ENCODE peak calls at places on chromosomes 2 and 18, in nine cellular contexts. N is WTC11; M is activated CD4-positive, alpha-beta T cell treated with anti-CD3 and anti-CD28 coated beads, Interleukin-2, amount 50 U/mL, for 4 hours; S is IMR-90; T is central memory CD4-positive, alpha-beta T cell; C is foreskin fibroblast; A is sciatic nerve; P is NCI-H1105; D is left ventricle myocardium inferior. Q is an unnamed sample.

GRCh38 chr2:96412307-96413066 is 76.9 kb downstream of the NCAPH start:
- DNase-seq in C (no peak), S (no peak), P (no peak), T (no peak), A (no peak), M (no peak), D (no peak), N (no peak), Q (no peak)

GRCh38 chr2:177549171-177549570 is 156.6 kb downstream of the AGPS start:
- DNase-seq in C (no peak), A (no peak), S (no peak), M (no peak), P (no peak), N (no peak), T (no peak), D (no peak), Q (no peak)

GRCh38 chr2:160507464-160507863 is 13.9 kb upstream of the RBMS1 start:
- DNase-seq in P (no peak), T (no peak), S (no peak), A (no peak), N (no peak), C (no peak), M (no peak), D (no peak), Q (no peak)

GRCh38 chr18:58056159-58056558 is 12.1 kb downstream of the NEDD4L start:
- DNase-seq in T (no peak), M (no peak), C (no peak), P (no peak), A (no peak), D (no peak), S (no peak), N (no peak), Q (no peak)

GRCh38 chr2:170966648-170967396 is 37.8 kb downstream of the GORASP2 start:
- DNase-seq in T (no peak), C (no peak), S (no peak), M (no peak), N (peak), D (no peak), A (no peak), P (no peak), Q (peak)

GRCh38 chr18:22591231-22591630 is 173.5 kb upstream of the CTAGE1 start:
- DNase-seq in C (peak), S (peak), M (no peak), N (no peak), A (no peak), P (no peak), D (no peak), T (no peak), Q (no peak)

GRCh38 chr2:10375570-10376266 is 72.4 kb downstream of the ODC1 start:
- DNase-seq in P (peak), N (no peak), A (no peak), M (peak), T (no peak), C (no peak), D (no peak), S (no peak), Q (no peak)

GRCh38 chr18:13611058-13611615 is 115.2 kb downstream of the FAM210A start:
- DNase-seq in C (peak), M (no peak), S (peak), D (peak), T (peak), A (no peak), N (no peak), P (no peak), Q (no peak)

GRCh38 chr2:241636182-241636982 is 576 bp downstream of the THAP4 start:
- DNase-seq in C (no peak), M (no peak), A (no peak), N (peak), S (peak), P (no peak), T (peak), D (peak), Q (peak)

GRCh38 chr2:120871016-120871635 is 135.5 kb downstream of the GLI2 start:
- DNase-seq in C (no peak), P (no peak), A (no peak), M (no peak), T (no peak), D (no peak), N (no peak), S (no peak), Q (no peak)

GRCh38 chr2:68714866-68715265 is 19.7 kb upstream of the ARHGAP25 start:
- DNase-seq in P (no peak), A (no peak), C (no peak), S (no peak), N (no peak), T (no peak), M (no peak), D (peak), Q (no peak)

GRCh38 chr2:392181-392920 is 104.5 kb upstream of the ALKAL2 start:
- DNase-seq in T (no peak), C (no peak), P (no peak), S (no peak), N (no peak), D (no peak), M (no peak), A (no peak), Q (no peak)

GRCh38 chr2:144230452-144231085 is 289.4 kb downstream of the ZEB2 start:
- DNase-seq in D (no peak), T (no peak), M (no peak), C (peak), A (no peak), S (peak), P (no peak), N (no peak), Q (no peak)

GRCh38 chr2:144170172-144170571 is 349.7 kb downstream of the ZEB2 start:
- DNase-seq in M (no peak), S (peak), N (no peak), T (no peak), D (no peak), C (peak), A (no peak), P (no peak), Q (no peak)

GRCh38 chr18:53771664-53772063 is 452.8 kb downstream of the MBD2 start:
- DNase-seq in P (peak), A (no peak), C (no peak), T (no peak), N (no peak), M (no peak), S (no peak), D (no peak), Q (no peak)

GRCh38 chr2:188176626-188177025 is 115.0 kb upstream of the GULP1 start:
- DNase-seq in T (no peak), M (no peak), N (no peak), P (no peak), D (no peak), S (no peak), C (no peak), A (no peak), Q (no peak)

GRCh38 chr2:16727256-16727655 is 61.6 kb upstream of the CYRIA start:
- DNase-seq in S (peak), P (no peak), A (no peak), M (no peak), N (no peak), C (no peak), T (no peak), D (no peak), Q (no peak)

GRCh38 chr2:231666171-231667095 is 41.9 kb upstream of the PTMA start:
- DNase-seq in A (peak), P (no peak), S (peak), N (peak), D (peak), T (no peak), C (peak), M (no peak), Q (peak)

GRCh38 chr2:48114256-48114655 is 208.0 kb upstream of the FBXO11 start:
- DNase-seq in C (peak), P (no peak), S (peak), N (no peak), T (peak), A (no peak), M (peak), D (no peak), Q (no peak)

GRCh38 chr18:12257996-12258718 is 4.0 kb downstream of the CIDEA start:
- DNase-seq in S (no peak), M (no peak), N (no peak), P (no peak), T (no peak), A (no peak), C (no peak), D (no peak), Q (no peak)

GRCh38 chr2:20444993-20445910 is 1.6 kb upstream of the RHOB start:
- DNase-seq in D (no peak), A (no peak), T (no peak), P (no peak), M (no peak), C (no peak), N (no peak), S (no peak), Q (peak)

GRCh38 chr2:226796840-226797288 is 2.8 kb downstream of the IRS1 start:
- DNase-seq in T (no peak), P (no peak), C (peak), A (no peak), N (peak), M (no peak), S (peak), D (peak), Q (no peak)

GRCh38 chr2:84077504-84077903 is 381.6 kb downstream of the SUCLG1 start:
- DNase-seq in S (no peak), P (peak), D (no peak), C (no peak), T (no peak), N (peak), A (no peak), M (no peak), Q (peak)

GRCh38 chr2:218400167-218400929 is 680 bp downstream of the CTDSP1 start:
- DNase-seq in P (no peak), N (no peak), A (peak), D (peak), M (peak), S (no peak), C (no peak), T (peak), Q (peak)

GRCh38 chr2:238045575-238045974 is 15.2 kb upstream of the SCLY start:
- DNase-seq in S (no peak), C (no peak), A (no peak), P (no peak), N (no peak), T (no peak), M (no peak), D (no peak), Q (no peak)